ENCODE peak calls at places on chromosome 12, in seven cellular contexts. S, H, A, M, B, O and C are unnamed samples.

GRCh38 chr12:94615284-94616216 is 34.8 kb downstream of the TMCC3 start:
- DNase-seq in S (no peak), H (no peak), A (no peak), M (peak), B (peak), O (peak), C (no peak)

GRCh38 chr12:107254258-107254856 is 161.0 kb upstream of the CRY1 start:
- DNase-seq in S (no peak), H (no peak), A (no peak), M (no peak), B (no peak), O (no peak), C (no peak)

GRCh38 chr12:94650143-94651056 is at the start of gene TMCC3:
- DNase-seq in S (no peak), H (peak), A (no peak), M (peak), B (peak), O (peak), C (peak)

GRCh38 chr12:18224745-18225144 is 36.6 kb upstream of the PIK3C2G start:
- DNase-seq in S (no peak), H (no peak), A (no peak), M (peak), B (peak), O (no peak), C (peak)

GRCh38 chr12:38555620-38556596 is 239.3 kb downstream of the ALG10B start:
- DNase-seq in S (no peak), H (no peak), A (no peak), M (peak), B (no peak), O (no peak), C (no peak)

GRCh38 chr12:12745576-12746211 is 28.5 kb downstream of the CDKN1B start:
- DNase-seq in S (no peak), H (no peak), A (no peak), M (peak), B (no peak), O (no peak), C (no peak)

GRCh38 chr12:6226002-6226700 is 26.0 kb downstream of the CD9 start:
- DNase-seq in S (no peak), H (no peak), A (no peak), M (peak), B (no peak), O (no peak), C (no peak)

GRCh38 chr12:91778938-91779400 is 366.7 kb downstream of the BTG1 start:
- DNase-seq in S (no peak), H (no peak), A (peak), M (peak), B (no peak), O (peak), C (peak)

GRCh38 chr12:108594-108993 is 42.0 kb downstream of the IQSEC3 start:
- DNase-seq in S (no peak), H (no peak), A (no peak), M (no peak), B (peak), O (no peak), C (no peak)

GRCh38 chr12:1916396-1917171 is 1.9 kb downstream of the CACNA2D4 start:
- DNase-seq in S (no peak), H (no peak), A (no peak), M (no peak), B (peak), O (no peak), C (no peak)

GRCh38 chr12:20183563-20183962 is 184.8 kb upstream of the PDE3A start:
- DNase-seq in S (no peak), H (no peak), A (no peak), M (no peak), B (no peak), O (no peak), C (no peak)

GRCh38 chr12:50218386-50218785 is 51.2 kb upstream of the CERS5 start:
- DNase-seq in S (no peak), H (no peak), A (no peak), M (peak), B (no peak), O (no peak), C (no peak)

GRCh38 chr12:97756066-97756701 is 293.6 kb downstream of the RMST start:
- DNase-seq in S (no peak), H (no peak), A (no peak), M (no peak), B (no peak), O (no peak), C (no peak)

GRCh38 chr12:9341260-9341585 is 133.0 kb upstream of the PZP start:
- DNase-seq in S (no peak), H (no peak), A (no peak), M (no peak), B (no peak), O (no peak), C (no peak)

GRCh38 chr12:80607361-80608135 is 99.9 kb upstream of the MYF6 start:
- DNase-seq in S (no peak), H (no peak), A (no peak), M (no peak), B (no peak), O (no peak), C (no peak)

GRCh38 chr12:109566424-109566823 is 6.9 kb downstream of the MMAB start:
- DNase-seq in S (no peak), H (no peak), A (no peak), M (no peak), B (no peak), O (no peak), C (no peak)

GRCh38 chr12:111024205-111024794 is 103.9 kb upstream of the MYL2 start:
- DNase-seq in S (no peak), H (peak), A (peak), M (peak), B (peak), O (no peak), C (no peak)

GRCh38 chr12:116141110-116141832 is 136.2 kb downstream of the MED13L start:
- DNase-seq in S (no peak), H (no peak), A (no peak), M (no peak), B (no peak), O (no peak), C (no peak)

GRCh38 chr12:80356092-80356491 is 87.9 kb upstream of the PTPRQ start:
- DNase-seq in S (no peak), H (no peak), A (no peak), M (no peak), B (no peak), O (no peak), C (no peak)

GRCh38 chr12:102314821-102315220 is 117.2 kb upstream of the PMCH start:
- DNase-seq in S (no peak), H (no peak), A (no peak), M (no peak), B (no peak), O (no peak), C (no peak)